ENCODE peak calls at places on chromosomes 13 and 19, in four cellular contexts. X, W, S and B are unnamed samples.

GRCh38 chr19:18856385-18857126 is 24.8 kb downstream of the UPF1 start:
- DNase-seq in X (peak), W (no peak), S (no peak), B (peak)

GRCh38 chr13:111401755-111402154 is 81.3 kb downstream of the TEX29 start:
- DNase-seq in S (no peak), X (no peak), W (no peak), B (no peak)

GRCh38 chr13:45194081-45194939 is 6.5 kb downstream of the KCTD4 start:
- DNase-seq in X (no peak), S (no peak), W (no peak), B (peak)

GRCh38 chr19:22634450-22634827 is 315 bp downstream of the ZNF492 start:
- DNase-seq in W (no peak), S (no peak), X (no peak), B (no peak)

GRCh38 chr13:59771272-59771671 is 392.5 kb downstream of the DIAPH3 start:
- DNase-seq in W (no peak), S (peak), X (no peak), B (no peak)

GRCh38 chr13:38303816-38304215 is 45.8 kb upstream of the UFM1 start:
- DNase-seq in X (no peak), W (no peak), S (no peak), B (no peak)

GRCh38 chr13:32134241-32134801 is 102.7 kb downstream of the FRY start:
- DNase-seq in S (no peak), X (no peak), W (no peak), B (no peak)

GRCh38 chr13:43408274-43408673 is 378.5 kb downstream of the ENOX1 start:
- DNase-seq in W (no peak), X (no peak), S (no peak), B (no peak)

GRCh38 chr19:9839415-9839814 is 4.3 kb downstream of the PIN1 start:
- DNase-seq in X (no peak), S (no peak), W (no peak), B (no peak)

GRCh38 chr19:52734340-52734892 is 428 bp downstream of the ZNF611 start:
- DNase-seq in X (peak), W (peak), S (no peak), B (peak)

GRCh38 chr13:44212633-44213387 is 160.8 kb upstream of the SERP2 start:
- DNase-seq in W (no peak), X (no peak), S (no peak), B (no peak)

GRCh38 chr13:47397739-47398138 is 500.9 kb upstream of the HTR2A start:
- DNase-seq in S (no peak), W (no peak), X (no peak), B (no peak)

GRCh38 chr13:113448545-113448884 is 4.8 kb downstream of the ADPRHL1 start:
- DNase-seq in X (no peak), S (peak), W (no peak), B (no peak)

GRCh38 chr13:91292630-91293221 is 54.8 kb upstream of the MIR17HG start:
- DNase-seq in S (no peak), W (no peak), X (no peak), B (no peak)

GRCh38 chr13:98717256-98717655 is 35.2 kb downstream of the SLC15A1 start:
- DNase-seq in S (no peak), X (no peak), W (no peak), B (no peak)

GRCh38 chr19:46081928-46082727 is 41.3 kb upstream of the IGFL4 start:
- DNase-seq in X (peak), S (peak), W (peak), B (no peak)

GRCh38 chr19:46402725-46403124 is 10.6 kb downstream of the CCDC8 start:
- DNase-seq in W (no peak), S (no peak), X (no peak), B (no peak)

GRCh38 chr13:90826688-90827087 is 520.8 kb upstream of the MIR17HG start:
- DNase-seq in S (no peak), X (no peak), W (no peak), B (no peak)

GRCh38 chr13:20609145-20609544 is 42.2 kb downstream of the IFT88 start:
- DNase-seq in W (no peak), S (no peak), X (no peak), B (no peak)

GRCh38 chr19:10270616-10271394 is at the start of gene ICAM1:
- DNase-seq in X (no peak), S (peak), W (peak), B (peak)

GRCh38 chr13:113855012-113855921 is 8.6 kb downstream of the GAS6 start:
- DNase-seq in S (no peak), X (no peak), W (no peak), B (no peak)

GRCh38 chr19:54449701-54450069 is 686 bp downstream of the LENG8 start:
- DNase-seq in W (no peak), S (no peak), X (no peak), B (no peak)

GRCh38 chr19:42280761-42281174 is 11.7 kb downstream of the CIC start:
- DNase-seq in S (no peak), W (no peak), X (no peak), B (no peak)

GRCh38 chr13:91368676-91369425 is 21.4 kb downstream of the MIR17HG start:
- DNase-seq in S (no peak), X (no peak), W (no peak), B (no peak)

GRCh38 chr13:35208587-35208986 is 266.5 kb downstream of the NBEA start:
- DNase-seq in X (no peak), W (no peak), S (no peak), B (no peak)

GRCh38 chr19:55440411-55441105 is 2.5 kb downstream of the SHISA7 start:
- DNase-seq in W (peak), X (peak), S (no peak), B (peak)

GRCh38 chr13:72696590-72696989 is 30.8 kb downstream of the MZT1 start:
- DNase-seq in X (no peak), S (no peak), W (no peak), B (no peak)

GRCh38 chr19:13318190-13318589 is 168.0 kb downstream of the IER2 start:
- DNase-seq in W (no peak), S (no peak), X (no peak), B (no peak)

GRCh38 chr19:55638864-55639359 is 1.9 kb upstream of the ZNF580 start:
- DNase-seq in S (peak), W (no peak), X (peak), B (peak)

GRCh38 chr13:79678100-79678499 is 197.1 kb downstream of the NDFIP2 start:
- DNase-seq in W (no peak), X (no peak), S (peak), B (no peak)

GRCh38 chr19:16141043-16141442 is 2.4 kb upstream of the HSH2D start:
- DNase-seq in W (no peak), X (no peak), S (no peak), B (no peak)

GRCh38 chr19:14450168-14450874 is 17.2 kb downstream of the PKN1 start:
- DNase-seq in S (peak), X (peak), W (peak), B (peak)

GRCh38 chr19:18460313-18460712 is 22.4 kb upstream of the ISYNA1 start:
- DNase-seq in X (no peak), S (no peak), W (no peak), B (no peak)

GRCh38 chr13:95485518-95486144 is 66.9 kb upstream of the CLDN10 start:
- DNase-seq in S (no peak), X (no peak), W (no peak), B (no peak)

GRCh38 chr13:97076898-97077297 is 82.6 kb upstream of the OXGR1 start:
- DNase-seq in W (no peak), X (no peak), S (no peak), B (no peak)

GRCh38 chr19:58519087-58519354 is 589 bp downstream of the ZBTB45 start:
- DNase-seq in W (peak), S (peak), X (peak), B (peak)
- TF ChIP-seq ELF4 in W (no peak), S (no peak), X (no peak), B (no peak)

DNA sequence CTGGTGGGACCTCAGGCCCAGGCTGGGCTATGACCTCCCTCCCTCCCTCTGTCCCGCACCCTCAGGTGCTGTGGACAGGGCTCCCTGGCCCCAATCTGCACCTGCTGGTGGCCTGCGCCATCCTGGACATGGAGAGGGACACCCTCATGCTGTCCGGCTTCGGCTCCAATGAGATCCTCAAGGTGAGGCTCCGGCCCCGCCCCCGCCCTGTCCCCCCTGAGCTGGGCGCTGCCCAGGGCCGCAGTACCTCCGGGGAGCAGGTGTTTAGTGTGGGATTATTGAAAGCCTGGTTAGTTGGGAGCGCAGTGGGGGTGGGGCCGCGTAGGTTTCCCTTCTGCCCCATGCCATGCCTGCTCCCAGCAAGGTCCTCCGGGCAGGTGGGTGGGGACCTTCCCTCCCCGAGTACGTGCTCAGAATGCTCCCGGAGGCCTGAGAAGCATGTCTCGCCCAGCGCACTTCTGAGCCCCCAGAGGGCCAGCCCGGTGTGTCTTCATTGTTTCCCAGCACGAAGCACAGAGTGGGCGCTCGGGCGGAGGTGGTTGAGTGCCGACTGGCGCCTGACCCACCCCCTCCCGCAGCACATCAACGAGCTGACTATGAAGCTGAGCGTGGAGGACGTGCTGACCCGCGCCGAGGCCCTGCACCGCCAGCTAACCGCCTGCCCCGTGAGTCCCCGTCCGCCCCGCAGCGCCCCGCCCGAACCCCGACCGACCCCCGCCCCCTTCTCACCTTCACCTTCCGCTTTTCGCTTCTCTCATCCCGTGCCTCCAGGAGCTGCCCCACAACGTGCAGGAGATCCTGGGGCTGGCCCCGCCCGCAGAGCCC is 8.8 kb downstream of the IL4I1 start:
- DNase-seq in S (no peak), X (no peak), W (no peak), B (no peak)
- TF ChIP-seq ELF4 in S (no peak), X (no peak), W (no peak), B (no peak)

GRCh38 chr13:24208314-24208713 is 47.8 kb downstream of the SPATA13 start:
- DNase-seq in W (no peak), X (no peak), S (no peak), B (no peak)
- TF ChIP-seq ELF4 in W (no peak), X (no peak), S (no peak), B (no peak)

GRCh38 chr19:3519126-3519525 is 13.0 kb downstream of the FZR1 start:
- DNase-seq in W (no peak), S (no peak), X (no peak), B (no peak)

GRCh38 chr19:3521104-3521445 is 15.0 kb downstream of the FZR1 start:
- DNase-seq in S (no peak), W (no peak), X (no peak), B (no peak)

GRCh38 chr19:3518231-3518630 is 12.1 kb downstream of the FZR1 start:
- DNase-seq in X (no peak), W (no peak), S (no peak), B (no peak)

GRCh38 chr19:3518669-3519068 is 12.6 kb downstream of the FZR1 start:
- DNase-seq in W (no peak), S (no peak), X (no peak), B (no peak)

DNA sequence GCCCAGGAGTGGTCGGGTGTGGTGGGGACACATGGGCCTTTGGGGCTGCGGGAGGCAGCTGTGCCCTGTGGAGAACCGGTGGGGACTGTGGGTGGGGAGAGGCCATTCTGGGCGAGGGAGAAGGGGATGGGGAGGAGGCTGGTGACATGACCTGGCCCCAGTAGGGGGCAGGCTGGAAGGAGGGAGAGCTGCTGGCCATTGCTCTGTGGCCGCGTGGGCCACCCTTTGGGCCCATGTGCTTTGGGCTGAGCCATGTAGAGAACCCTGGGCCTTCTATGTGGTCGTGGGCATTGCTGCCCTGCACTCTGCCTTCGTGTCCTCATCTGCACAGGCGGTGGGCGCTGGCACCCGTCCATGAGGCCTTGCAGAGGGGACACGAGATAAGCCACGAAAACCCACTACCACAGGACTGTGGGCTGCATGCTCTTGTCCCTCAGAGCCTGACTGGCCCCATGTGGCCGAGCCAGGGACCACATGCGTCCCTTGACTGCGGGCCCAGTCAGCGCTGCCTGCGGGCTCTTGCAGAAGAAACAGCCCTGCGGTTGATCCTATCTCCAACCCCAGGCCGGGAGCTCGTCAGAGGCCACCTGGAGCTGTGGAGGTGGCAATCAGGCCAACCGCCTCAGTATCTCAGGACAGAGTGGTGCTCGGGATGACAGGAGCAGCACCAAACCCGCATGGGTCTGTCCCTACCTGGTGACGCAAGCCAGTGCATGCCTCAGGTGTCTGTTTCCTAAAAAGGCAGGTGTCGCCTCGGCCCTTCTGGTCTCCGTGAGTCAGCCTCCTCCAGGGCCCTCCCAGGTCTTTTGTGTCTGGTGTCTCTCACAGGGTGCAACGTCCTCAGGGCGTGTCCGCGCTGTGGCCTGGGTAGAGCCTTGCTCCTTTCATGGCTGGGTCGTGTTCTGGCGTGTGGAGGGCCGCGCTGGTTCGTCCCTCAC is 14.3 kb downstream of the FZR1 start:
- DNase-seq in W (peak), X (no peak), S (no peak), B (peak)
- TF ChIP-seq ELF4 in W (no peak), X (no peak), S (no peak), B (no peak)

GRCh38 chr13:109698779-109699178 is 87.6 kb downstream of the IRS2 start:
- DNase-seq in W (no peak), X (no peak), S (no peak), B (no peak)

GRCh38 chr13:109703250-109703649 is 83.1 kb downstream of the IRS2 start:
- DNase-seq in X (no peak), W (no peak), S (no peak), B (no peak)

GRCh38 chr13:109697936-109698335 is 88.4 kb downstream of the IRS2 start:
- DNase-seq in X (no peak), S (no peak), W (no peak), B (no peak)

GRCh38 chr13:109700176-109700575 is 86.2 kb downstream of the IRS2 start:
- DNase-seq in X (no peak), W (peak), S (no peak), B (no peak)

GRCh38 chr13:109699628-109700071 is 86.7 kb downstream of the IRS2 start:
- DNase-seq in X (no peak), W (no peak), S (no peak), B (peak)
- TF ChIP-seq ELF4 in X (no peak), W (no peak), S (no peak), B (no peak)

GRCh38 chr19:44824758-44825157 is 15.9 kb downstream of the BCAM start:
- DNase-seq in W (no peak), S (no peak), X (no peak), B (no peak)
- TF ChIP-seq ELF4 in W (no peak), S (no peak), X (no peak), B (no peak)

GRCh38 chr19:48419158-48419920 is 25.9 kb downstream of the GRIN2D start:
- DNase-seq in W (peak), S (no peak), X (peak), B (peak)
- TF ChIP-seq ELF4 in W (no peak), S (no peak), X (no peak), B (no peak)

GRCh38 chr13:100362371-100362770 is 226.2 kb downstream of the GGACT start:
- DNase-seq in S (no peak), X (no peak), W (no peak), B (no peak)

GRCh38 chr13:100357764-100358163 is 230.8 kb downstream of the GGACT start:
- DNase-seq in S (no peak), X (no peak), W (no peak), B (no peak)

GRCh38 chr13:100361504-100361903 is 227.1 kb downstream of the GGACT start:
- DNase-seq in S (no peak), X (no peak), W (no peak), B (no peak)

DNA sequence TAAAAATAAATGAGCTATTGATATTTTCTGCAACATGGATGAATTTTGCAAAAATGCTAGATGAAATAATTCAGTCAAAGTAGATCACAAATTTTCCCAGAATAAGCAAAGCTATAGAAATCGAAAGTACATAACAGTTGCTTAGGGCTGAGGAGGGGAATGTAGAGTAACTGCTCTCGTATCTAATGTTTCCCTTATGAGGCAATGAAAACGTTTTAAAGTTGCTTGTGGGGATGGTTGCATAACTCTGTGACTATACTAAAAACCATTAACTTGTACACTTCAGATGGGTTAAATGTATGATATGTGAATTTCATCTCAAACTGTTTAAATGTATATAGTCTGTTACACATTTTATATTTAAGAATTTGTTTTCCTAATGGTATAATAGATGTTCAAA is 231.7 kb downstream of the GGACT start:
- DNase-seq in S (no peak), W (no peak), X (no peak), B (no peak)
- TF ChIP-seq ELF4 in S (no peak), W (no peak), X (no peak), B (no peak)

DNA sequence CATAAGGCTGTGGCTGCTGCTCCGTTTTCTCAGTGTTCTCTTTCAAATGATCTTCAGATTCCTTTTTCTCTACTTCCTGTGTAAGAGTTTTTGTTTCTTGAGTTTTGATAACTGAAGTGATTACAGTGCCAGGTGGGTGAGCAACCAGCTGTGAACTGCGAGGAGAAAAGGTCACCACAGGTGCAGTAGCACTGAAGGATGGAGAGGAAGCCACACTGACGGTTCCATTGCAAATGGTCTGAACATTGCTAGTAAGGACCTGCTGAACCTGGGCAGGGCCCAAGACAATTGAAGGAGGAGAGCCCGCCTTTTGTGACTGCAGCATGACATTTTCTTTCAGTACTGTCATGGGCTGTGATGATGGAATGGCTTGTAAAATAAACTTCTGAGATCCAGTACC is 85.6 kb downstream of the ELF1 start:
- DNase-seq in W (no peak), X (no peak), S (no peak), B (no peak)
- TF ChIP-seq ELF4 in W (no peak), X (no peak), S (no peak), B (no peak)

GRCh38 chr19:1063030-1063908 is 3.7 kb upstream of the ARHGAP45 start:
- DNase-seq in S (no peak), W (peak), X (peak), B (peak)

GRCh38 chr19:1060689-1061088 is 6.3 kb upstream of the ARHGAP45 start:
- DNase-seq in X (no peak), S (no peak), W (no peak), B (no peak)

GRCh38 chr19:1063909-1064660 is 2.9 kb upstream of the ARHGAP45 start:
- DNase-seq in S (no peak), X (no peak), W (peak), B (peak)

GRCh38 chr19:1062387-1063029 is 4.5 kb upstream of the ARHGAP45 start:
- DNase-seq in X (peak), S (no peak), W (peak), B (peak)

GRCh38 chr19:1061987-1062386 is 5.0 kb upstream of the ARHGAP45 start:
- DNase-seq in S (no peak), W (no peak), X (no peak), B (no peak)
- TF ChIP-seq ELF4 in S (no peak), W (no peak), X (no peak), B (no peak)